ENCODE peak calls at places on chromosomes 7 and 10, in eight cellular contexts. One of them, this sample, is unnamed.

GRCh38 chr7:1843271-1843861 is 173.3 kb downstream of the ELFN1 start:
- DNase-seq in activated CD8-positive, alpha-beta memory T cell treated with anti-CD3 and anti-CD28 coated beads for 48 hours: no peak
- DNase-seq in CD4-positive, alpha-beta T cell: no peak
- DNase-seq in GF-D8: no peak
- DNase-seq in left ventricle myocardium superior: peak
- DNase-seq in iris pigment epithelial cell: no peak
- DNase-seq in osteoblast: peak
- DNase-seq in fibroblast of lung: peak
- DNase-seq in this sample: no peak

GRCh38 chr10:28822719-28823464 is 145.6 kb downstream of the BAMBI start:
- DNase-seq in activated CD8-positive, alpha-beta memory T cell treated with anti-CD3 and anti-CD28 coated beads for 48 hours: no peak
- DNase-seq in CD4-positive, alpha-beta T cell: no peak
- DNase-seq in GF-D8: no peak
- DNase-seq in left ventricle myocardium superior: no peak
- DNase-seq in iris pigment epithelial cell: no peak
- DNase-seq in osteoblast: no peak
- DNase-seq in fibroblast of lung: no peak
- DNase-seq in this sample: no peak

GRCh38 chr10:11171452-11171851 is 153.8 kb downstream of the CELF2 start:
- DNase-seq in activated CD8-positive, alpha-beta memory T cell treated with anti-CD3 and anti-CD28 coated beads for 48 hours: no peak
- DNase-seq in CD4-positive, alpha-beta T cell: no peak
- DNase-seq in GF-D8: peak
- DNase-seq in left ventricle myocardium superior: no peak
- DNase-seq in iris pigment epithelial cell: no peak
- DNase-seq in osteoblast: no peak
- DNase-seq in fibroblast of lung: no peak
- DNase-seq in this sample: no peak

GRCh38 chr7:115779561-115779960 is 251.0 kb downstream of the TFEC start:
- DNase-seq in activated CD8-positive, alpha-beta memory T cell treated with anti-CD3 and anti-CD28 coated beads for 48 hours: no peak
- DNase-seq in CD4-positive, alpha-beta T cell: no peak
- DNase-seq in GF-D8: no peak
- DNase-seq in left ventricle myocardium superior: no peak
- DNase-seq in iris pigment epithelial cell: peak
- DNase-seq in osteoblast: no peak
- DNase-seq in fibroblast of lung: peak
- DNase-seq in this sample: no peak

GRCh38 chr7:7922684-7923385 is 45.8 kb upstream of the GLCCI1 start:
- DNase-seq in activated CD8-positive, alpha-beta memory T cell treated with anti-CD3 and anti-CD28 coated beads for 48 hours: no peak
- DNase-seq in CD4-positive, alpha-beta T cell: no peak
- DNase-seq in GF-D8: no peak
- DNase-seq in left ventricle myocardium superior: no peak
- DNase-seq in iris pigment epithelial cell: no peak
- DNase-seq in osteoblast: no peak
- DNase-seq in fibroblast of lung: no peak
- DNase-seq in this sample: peak

GRCh38 chr10:114648368-114648767 is 9.7 kb downstream of the ABLIM1 start:
- DNase-seq in activated CD8-positive, alpha-beta memory T cell treated with anti-CD3 and anti-CD28 coated beads for 48 hours: no peak
- DNase-seq in CD4-positive, alpha-beta T cell: no peak
- DNase-seq in GF-D8: no peak
- DNase-seq in left ventricle myocardium superior: no peak
- DNase-seq in iris pigment epithelial cell: peak
- DNase-seq in osteoblast: no peak
- DNase-seq in fibroblast of lung: peak
- DNase-seq in this sample: no peak

GRCh38 chr10:58280485-58280884 is 11.5 kb downstream of the CISD1 start:
- DNase-seq in activated CD8-positive, alpha-beta memory T cell treated with anti-CD3 and anti-CD28 coated beads for 48 hours: no peak
- DNase-seq in CD4-positive, alpha-beta T cell: no peak
- DNase-seq in GF-D8: no peak
- DNase-seq in left ventricle myocardium superior: no peak
- DNase-seq in iris pigment epithelial cell: peak
- DNase-seq in osteoblast: no peak
- DNase-seq in fibroblast of lung: no peak
- DNase-seq in this sample: no peak

GRCh38 chr7:17176633-17177032 is 121.8 kb upstream of the AHR start:
- DNase-seq in activated CD8-positive, alpha-beta memory T cell treated with anti-CD3 and anti-CD28 coated beads for 48 hours: no peak
- DNase-seq in CD4-positive, alpha-beta T cell: no peak
- DNase-seq in GF-D8: no peak
- DNase-seq in left ventricle myocardium superior: no peak
- DNase-seq in iris pigment epithelial cell: no peak
- DNase-seq in osteoblast: no peak
- DNase-seq in fibroblast of lung: no peak
- DNase-seq in this sample: no peak

GRCh38 chr7:27774717-27775328 is 34.9 kb downstream of the TAX1BP1 start:
- DNase-seq in activated CD8-positive, alpha-beta memory T cell treated with anti-CD3 and anti-CD28 coated beads for 48 hours: no peak
- DNase-seq in CD4-positive, alpha-beta T cell: no peak
- DNase-seq in GF-D8: no peak
- DNase-seq in left ventricle myocardium superior: no peak
- DNase-seq in iris pigment epithelial cell: peak
- DNase-seq in osteoblast: peak
- DNase-seq in fibroblast of lung: peak
- DNase-seq in this sample: no peak

GRCh38 chr7:102883098-102883860 is 29.5 kb upstream of the LRRC17 start:
- DNase-seq in activated CD8-positive, alpha-beta memory T cell treated with anti-CD3 and anti-CD28 coated beads for 48 hours: no peak
- DNase-seq in CD4-positive, alpha-beta T cell: no peak
- DNase-seq in GF-D8: no peak
- DNase-seq in left ventricle myocardium superior: no peak
- DNase-seq in iris pigment epithelial cell: peak
- DNase-seq in osteoblast: no peak
- DNase-seq in fibroblast of lung: peak
- DNase-seq in this sample: no peak

This sample was measured in NCI-H1105.